ENCODE peak calls at places on chromosomes 7 and 10, in four cellular contexts. One of them, this sample, is unnamed.

GRCh38 chr7:26590709-26591108 is 273.7 kb downstream of the SKAP2 start:
- DNase-seq in A549: no peak
- DNase-seq in GM12878: no peak
- DNase-seq in endothelial cell of umbilical vein: no peak
- DNase-seq in this sample: no peak

GRCh38 chr7:24304494-24305095 is 20.6 kb downstream of the NPY start:
- DNase-seq in A549: no peak
- DNase-seq in GM12878: no peak
- DNase-seq in endothelial cell of umbilical vein: no peak
- DNase-seq in this sample: no peak

GRCh38 chr7:102155821-102156441 is 130.7 kb upstream of the SH2B2 start:
- DNase-seq in A549: no peak
- DNase-seq in GM12878: no peak
- DNase-seq in endothelial cell of umbilical vein: no peak
- DNase-seq in this sample: no peak

GRCh38 chr10:78215645-78216044 is 182.0 kb downstream of the RPS24 start:
- DNase-seq in A549: no peak
- DNase-seq in GM12878: no peak
- DNase-seq in endothelial cell of umbilical vein: peak; percentile 5
- DNase-seq in this sample: peak; percentile 61

GRCh38 chr7:150446288-150446938 is 4.0 kb upstream of the GIMAP8 start:
- DNase-seq in A549: no peak
- DNase-seq in GM12878: no peak
- DNase-seq in endothelial cell of umbilical vein: peak; percentile 43
- DNase-seq in this sample: peak; percentile 20

GRCh38 chr7:7867835-7868234 is 100.8 kb upstream of the GLCCI1 start:
- DNase-seq in A549: no peak
- DNase-seq in GM12878: no peak
- DNase-seq in endothelial cell of umbilical vein: no peak
- DNase-seq in this sample: peak; percentile 40

GRCh38 chr7:80392229-80393169 is 119.4 kb downstream of the GNAT3 start:
- DNase-seq in A549: peak; percentile 3
- DNase-seq in GM12878: no peak
- DNase-seq in endothelial cell of umbilical vein: peak; percentile 57
- DNase-seq in this sample: peak; percentile 17

GRCh38 chr10:22986771-22987542 is 59.1 kb downstream of the ARMC3 start:
- DNase-seq in A549: no peak
- DNase-seq in GM12878: peak; percentile 24
- DNase-seq in endothelial cell of umbilical vein: peak; percentile 55
- DNase-seq in this sample: peak; percentile 47

GRCh38 chr7:92833766-92834605 is 2.4 kb downstream of the CDK6 start:
- DNase-seq in A549: peak; percentile 58
- DNase-seq in GM12878: no peak
- DNase-seq in endothelial cell of umbilical vein: peak; percentile 85
- DNase-seq in this sample: peak; percentile 87

GRCh38 chr10:124698560-124699470 is 45.4 kb downstream of the FAM53B start:
- DNase-seq in A549: no peak
- DNase-seq in GM12878: no peak
- DNase-seq in endothelial cell of umbilical vein: no peak
- DNase-seq in this sample: no peak

GRCh38 chr10:124697443-124697836 is 46.7 kb downstream of the FAM53B start:
- DNase-seq in A549: no peak
- DNase-seq in GM12878: no peak
- DNase-seq in endothelial cell of umbilical vein: no peak
- DNase-seq in this sample: no peak

GRCh38 chr10:124699471-124700292 is 44.5 kb downstream of the FAM53B start:
- DNase-seq in A549: no peak
- DNase-seq in GM12878: no peak
- DNase-seq in endothelial cell of umbilical vein: no peak
- DNase-seq in this sample: no peak

GRCh38 chr10:124696446-124697392 is 47.5 kb downstream of the FAM53B start:
- DNase-seq in A549: no peak
- DNase-seq in GM12878: peak; percentile 61
- DNase-seq in endothelial cell of umbilical vein: no peak
- DNase-seq in this sample: no peak

DNA sequence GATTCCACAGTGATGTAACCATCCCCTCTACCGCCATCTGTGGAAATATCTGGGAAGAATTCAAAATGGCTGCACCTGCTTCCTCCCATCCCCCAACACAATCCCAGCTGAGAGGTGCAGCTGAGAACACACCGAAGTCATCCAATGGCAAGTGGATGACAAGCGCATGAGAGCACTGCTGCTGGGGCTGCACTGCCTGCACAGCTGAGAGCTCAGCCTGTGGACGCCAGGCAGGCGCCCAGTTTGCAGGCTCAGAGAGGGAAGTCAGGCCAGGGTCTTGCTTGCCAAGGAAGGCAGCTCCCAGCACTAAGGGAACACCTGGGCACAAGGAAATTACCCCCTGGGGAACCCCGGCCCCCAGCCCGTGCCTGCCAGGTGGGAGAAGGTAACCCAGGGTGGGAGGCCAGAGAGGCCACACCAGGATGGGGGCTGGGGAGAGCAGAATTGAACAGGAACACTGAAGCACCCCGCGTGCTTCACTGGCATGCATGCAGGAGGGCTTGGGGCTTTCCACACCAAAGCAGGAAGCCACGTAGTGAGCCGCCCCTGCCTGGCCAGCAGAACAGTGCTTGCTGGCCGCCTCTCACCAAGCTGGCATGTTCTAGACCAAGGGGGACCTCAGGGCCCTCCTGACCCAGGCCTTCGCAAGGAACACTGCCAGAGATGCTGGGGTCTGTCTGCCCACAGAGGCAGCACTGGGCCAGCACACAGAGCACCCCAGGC is 46.2 kb downstream of the FAM53B start:
- DNase-seq in A549: peak; percentile 24
- DNase-seq in GM12878: no peak
- DNase-seq in endothelial cell of umbilical vein: no peak
- DNase-seq in this sample: no peak
- TF ChIP-seq POLR2A in A549: no peak
- TF ChIP-seq POLR2A in GM12878: no peak
- TF ChIP-seq POLR2A in endothelial cell of umbilical vein: no peak
- TF ChIP-seq POLR2A in this sample: no peak

GRCh38 chr7:78134256-78134655 is 335.7 kb downstream of the PHTF2 start:
- DNase-seq in A549: peak; percentile 23
- DNase-seq in GM12878: no peak
- DNase-seq in endothelial cell of umbilical vein: peak; percentile 24
- DNase-seq in this sample: peak; percentile 55
- TF ChIP-seq MYC in A549: no peak
- TF ChIP-seq MYC in GM12878: no peak
- TF ChIP-seq MYC in endothelial cell of umbilical vein: no peak
- TF ChIP-seq MYC in this sample: no peak

DNA sequence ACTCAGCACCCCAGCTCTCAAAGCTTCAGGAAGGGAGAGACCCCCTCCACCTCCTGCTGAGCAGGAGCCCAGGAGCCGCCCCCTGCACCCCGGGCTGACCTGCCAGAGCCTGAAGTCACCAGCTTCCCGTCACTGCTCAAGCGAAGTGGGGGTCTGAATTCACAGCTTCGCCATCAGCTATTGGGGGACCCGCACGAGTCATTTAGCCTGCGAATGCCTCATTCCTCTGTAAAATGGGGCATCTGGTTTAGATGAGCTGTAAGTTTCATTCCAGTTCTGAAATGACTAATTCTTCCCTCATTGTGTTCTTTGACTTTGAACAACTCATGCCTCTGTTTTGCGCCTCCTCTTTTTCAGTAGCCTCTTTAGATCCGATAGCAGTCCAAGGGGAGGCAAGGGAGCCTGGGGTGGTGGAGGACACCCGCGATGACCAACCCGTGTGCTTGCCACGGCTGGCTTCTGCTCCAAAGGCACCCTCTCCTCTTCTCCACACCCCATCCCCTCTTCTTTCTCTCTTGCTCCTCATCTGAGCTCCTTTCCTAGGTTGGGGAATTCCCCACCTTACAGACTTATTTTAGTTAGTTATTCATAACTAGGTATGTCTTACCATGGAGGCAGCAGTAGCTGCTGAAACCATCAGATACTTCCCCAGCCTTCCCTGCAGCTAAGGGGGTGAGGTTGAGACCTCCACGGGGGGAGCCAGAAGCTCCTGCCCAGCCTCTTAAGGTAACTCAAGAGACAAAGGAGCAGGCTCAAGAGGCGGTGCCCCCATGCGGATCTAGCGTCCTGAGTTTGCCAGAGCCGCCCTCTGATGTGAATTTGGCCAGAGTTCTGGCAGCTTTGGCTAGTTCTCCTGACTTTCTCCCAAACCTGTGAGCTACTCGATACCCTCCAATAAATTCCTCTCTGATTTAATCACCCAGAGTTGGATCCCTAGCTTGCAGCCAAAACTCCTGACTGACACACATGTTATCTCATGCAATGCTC is 47.7 kb downstream of the RBM17 start:
- DNase-seq in A549: no peak
- DNase-seq in GM12878: peak; percentile 66
- DNase-seq in endothelial cell of umbilical vein: no peak
- DNase-seq in this sample: no peak
- TF ChIP-seq POLR2A in A549: no peak
- TF ChIP-seq POLR2A in GM12878: no peak
- TF ChIP-seq POLR2A in endothelial cell of umbilical vein: no peak
- TF ChIP-seq POLR2A in this sample: no peak

GRCh38 chr10:55627526-55628170 is 733.4 kb downstream of the ZWINT start:
- DNase-seq in A549: no peak
- DNase-seq in GM12878: no peak
- DNase-seq in endothelial cell of umbilical vein: no peak
- DNase-seq in this sample: no peak
- TF ChIP-seq MYC in A549: no peak
- TF ChIP-seq MYC in GM12878: no peak
- TF ChIP-seq MYC in endothelial cell of umbilical vein: no peak
- TF ChIP-seq MYC in this sample: no peak

GRCh38 chr7:157318015-157318706 is 18.6 kb upstream of the DNAJB6 start:
- DNase-seq in A549: no peak
- DNase-seq in GM12878: no peak
- DNase-seq in endothelial cell of umbilical vein: no peak
- DNase-seq in this sample: peak; percentile 84
- TF ChIP-seq POLR2A in A549: no peak
- TF ChIP-seq POLR2A in GM12878: no peak
- TF ChIP-seq POLR2A in endothelial cell of umbilical vein: no peak
- TF ChIP-seq POLR2A in this sample: no peak

DNA sequence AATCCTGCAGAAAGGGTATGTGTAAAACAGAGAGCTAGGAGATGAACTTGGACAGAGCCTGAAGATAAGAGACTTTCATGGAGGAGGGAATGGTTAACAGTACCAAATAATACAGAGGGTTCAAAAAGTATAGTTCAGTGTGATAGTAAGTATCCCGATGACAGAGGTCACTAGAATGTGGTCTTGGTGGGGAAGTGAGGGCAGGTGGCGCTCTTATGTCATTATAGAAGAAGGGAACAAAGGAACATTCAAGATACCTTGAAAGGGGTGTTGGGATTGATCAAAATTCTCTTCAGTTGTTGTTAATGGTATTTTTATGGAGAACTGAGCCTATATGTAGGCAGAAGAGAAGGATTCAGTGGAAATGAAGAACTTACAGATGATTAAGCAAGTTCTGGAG is 312.5 kb downstream of the SUGCT start:
- DNase-seq in A549: no peak
- DNase-seq in GM12878: no peak
- DNase-seq in endothelial cell of umbilical vein: no peak
- DNase-seq in this sample: peak; percentile 56
- TF ChIP-seq MYC in A549: no peak
- TF ChIP-seq MYC in GM12878: no peak
- TF ChIP-seq MYC in endothelial cell of umbilical vein: no peak
- TF ChIP-seq MYC in this sample: no peak